ENCODE peak calls at places on chromosomes 7 and 10, in seven cellular contexts. C, Y, J, M, X, B and V are unnamed samples.

GRCh38 chr7:116872026-116872425 is 9.6 kb downstream of the CAPZA2 start:
- DNase-seq in M (no peak), X (no peak), J (no peak), B (no peak), C (no peak), Y (no peak), V (no peak)

GRCh38 chr7:134184767-134185166 is 57.6 kb downstream of the LRGUK start:
- DNase-seq in M (no peak), B (no peak), C (no peak), X (peak; percentile 53), J (no peak), Y (no peak), V (no peak)

GRCh38 chr10:123391275-123392028 is 237.2 kb downstream of the BUB3 start:
- DNase-seq in X (no peak), Y (no peak), C (no peak), B (no peak), J (no peak), M (no peak), V (no peak)

GRCh38 chr10:11146402-11147171 is 128.9 kb downstream of the CELF2 start:
- DNase-seq in X (peak; percentile 16), Y (no peak), B (no peak), M (no peak), J (no peak), C (no peak), V (no peak)

GRCh38 chr7:81499262-81500116 is 270.4 kb downstream of the HGF start:
- DNase-seq in Y (no peak), X (peak; percentile 72), B (no peak), M (peak; percentile 82), C (peak; percentile 31), J (peak; percentile 79), V (no peak)

GRCh38 chr7:72007018-72007417 is 405.1 kb downstream of the CALN1 start:
- DNase-seq in M (no peak), B (no peak), X (no peak), C (no peak), J (no peak), Y (no peak), V (no peak)

GRCh38 chr10:17023386-17024298 is 106.0 kb downstream of the CUBN start:
- DNase-seq in J (peak; percentile 99), X (peak; percentile 96), C (peak; percentile 49), M (peak; percentile 98), Y (peak; percentile 94), B (peak; percentile 92), V (peak; percentile 83)

GRCh38 chr7:779480-779879 is 52.4 kb upstream of the PRKAR1B start:
- DNase-seq in C (no peak), X (no peak), J (no peak), M (no peak), B (no peak), Y (no peak), V (no peak)

GRCh38 chr7:105830405-105831218 is 45.8 kb downstream of the ATXN7L1 start:
- DNase-seq in C (no peak), B (no peak), M (peak; percentile 79), Y (no peak), J (peak; percentile 89), X (peak; percentile 97), V (no peak)

GRCh38 chr10:14160299-14160698 is 170.4 kb downstream of the FRMD4A start:
- DNase-seq in B (no peak), C (no peak), Y (no peak), M (no peak), X (no peak), J (no peak), V (no peak)

GRCh38 chr7:7183061-7183832 is 903 bp downstream of the C1GALT1 start:
- DNase-seq in M (no peak), B (peak; percentile 55), Y (peak; percentile 70), C (no peak), J (no peak), X (peak; percentile 52), V (peak; percentile 56)

GRCh38 chr7:96211954-96212353 is 109.9 kb downstream of the SLC25A13 start:
- DNase-seq in Y (no peak), B (no peak), J (no peak), X (no peak), C (no peak), M (no peak), V (no peak)

GRCh38 chr10:27724287-27724686 is 21.3 kb downstream of the MKX start:
- DNase-seq in B (no peak), J (no peak), C (no peak), Y (no peak), X (peak; percentile 57), M (no peak), V (no peak)

GRCh38 chr7:153061913-153062528 is 302.5 kb downstream of the ACTR3B start:
- DNase-seq in Y (no peak), C (peak; percentile 59), X (no peak), M (no peak), J (no peak), B (peak; percentile 22), V (peak; percentile 17)

GRCh38 chr7:20035279-20035875 is 181.8 kb downstream of the MACC1 start:
- DNase-seq in Y (no peak), J (no peak), X (no peak), B (no peak), C (no peak), M (no peak), V (no peak)

GRCh38 chr7:97126483-97127171 is 9.1 kb downstream of the SDHAF3 start:
- DNase-seq in J (no peak), X (no peak), M (no peak), C (no peak), Y (no peak), B (no peak), V (no peak)

GRCh38 chr7:98643232-98643985 is 26.3 kb downstream of the NPTX2 start:
- DNase-seq in Y (no peak), B (no peak), X (no peak), J (no peak), M (no peak), C (no peak), V (no peak)

GRCh38 chr7:6558837-6559236 is 7.6 kb upstream of the GRID2IP start:
- DNase-seq in Y (no peak), X (peak; percentile 73), B (peak; percentile 34), M (no peak), J (peak; percentile 15), C (peak; percentile 45), V (peak; percentile 23)

GRCh38 chr7:20399516-20399915 is 68.8 kb downstream of the ITGB8 start:
- DNase-seq in C (no peak), J (no peak), X (no peak), Y (no peak), M (no peak), B (no peak), V (no peak)